ENCODE peak calls at places on chromosomes 16 and 17, in six cellular contexts. W is fibroblast of lung, X is hepatocyte, G is K562, E is GM23248, S is H1. N is an unnamed sample.

GRCh38 chr16:74611721-74612120 is 4.8 kb upstream of the GLG1 start:
- DNase-seq in W (peak; percentile 71), X (no peak), G (no peak), E (peak; percentile 23), S (no peak), N (no peak)

GRCh38 chr17:30483159-30483558 is 6.0 kb downstream of the GOSR1 start:
- DNase-seq in W (no peak), X (no peak), G (no peak), E (no peak), S (no peak), N (no peak)

GRCh38 chr17:48246623-48247022 is 139.1 kb downstream of the SNX11 start:
- DNase-seq in W (peak; percentile 64), X (no peak), G (no peak), E (peak; percentile 46), S (no peak), N (no peak)

GRCh38 chr16:73213761-73214480 is 166.0 kb upstream of the ZFHX3 start:
- DNase-seq in W (no peak), X (no peak), G (no peak), E (peak; percentile 49), S (no peak), N (no peak)

GRCh38 chr17:4008496-4009163 is 44.4 kb upstream of the ATP2A3 start:
- DNase-seq in W (no peak), X (no peak), G (no peak), E (no peak), S (no peak), N (no peak)

GRCh38 chr16:73382921-73383594 is 335.1 kb upstream of the ZFHX3 start:
- DNase-seq in W (no peak), X (no peak), G (no peak), E (no peak), S (no peak), N (no peak)

GRCh38 chr17:78141437-78142112 is 4.6 kb upstream of the C17orf99 start:
- DNase-seq in W (no peak), X (no peak), G (no peak), E (no peak), S (no peak), N (no peak)

GRCh38 chr16:78704421-78704820 is 605.0 kb downstream of the WWOX start:
- DNase-seq in W (peak; percentile 34), X (peak; percentile 23), G (no peak), E (no peak), S (no peak), N (no peak)

GRCh38 chr16:12661656-12662172 is 142.0 kb downstream of the CPPED1 start:
- DNase-seq in W (peak; percentile 22), X (peak; percentile 76), G (peak; percentile 42), E (peak; percentile 44), S (peak; percentile 82), N (no peak)

GRCh38 chr16:71387045-71387871 is 28.7 kb downstream of the CALB2 start:
- DNase-seq in W (no peak), X (no peak), G (no peak), E (no peak), S (no peak), N (no peak)

GRCh38 chr17:28959471-28959871 is 8.2 kb upstream of the PHF12 start:
- DNase-seq in W (no peak), X (no peak), G (no peak), E (no peak), S (no peak), N (no peak)

GRCh38 chr17:78944956-78945355 is 19.8 kb upstream of the TIMP2 start:
- DNase-seq in W (no peak), X (no peak), G (no peak), E (no peak), S (no peak), N (no peak)

GRCh38 chr16:60199154-60199553 is 1465.0 kb upstream of the GOT2 start:
- DNase-seq in W (no peak), X (no peak), G (no peak), E (no peak), S (no peak), N (no peak)

GRCh38 chr17:35191001-35191695 is 3.0 kb downstream of the SLC35G3 start:
- DNase-seq in W (no peak), X (no peak), G (no peak), E (no peak), S (no peak), N (no peak)

GRCh38 chr17:17179371-17179827 is 26.7 kb downstream of the PLD6 start:
- DNase-seq in W (peak; percentile 28), X (no peak), G (no peak), E (no peak), S (no peak), N (no peak)

GRCh38 chr16:82772215-82772614 is 145.4 kb downstream of the CDH13 start:
- DNase-seq in W (no peak), X (no peak), G (no peak), E (no peak), S (no peak), N (no peak)

GRCh38 chr16:51147776-51148673 is 3.0 kb downstream of the SALL1 start:
- DNase-seq in W (peak; percentile 54), X (no peak), G (no peak), E (peak; percentile 18), S (peak; percentile 17), N (no peak)

GRCh38 chr17:73589096-73589980 is 54.9 kb downstream of the SDK2 start:
- DNase-seq in W (no peak), X (no peak), G (no peak), E (peak; percentile 32), S (no peak), N (no peak)

GRCh38 chr17:73586921-73587680 is 57.1 kb downstream of the SDK2 start:
- DNase-seq in W (no peak), X (peak; percentile 65), G (peak; percentile 63), E (peak; percentile 22), S (no peak), N (no peak)

GRCh38 chr17:73586153-73586906 is 57.9 kb downstream of the SDK2 start:
- DNase-seq in W (no peak), X (no peak), G (no peak), E (peak; percentile 22), S (no peak), N (no peak)

GRCh38 chr17:73585583-73585982 is 58.7 kb downstream of the SDK2 start:
- DNase-seq in W (no peak), X (no peak), G (no peak), E (no peak), S (no peak), N (no peak)

GRCh38 chr17:73588291-73589095 is 55.8 kb downstream of the SDK2 start:
- DNase-seq in W (no peak), X (no peak), G (no peak), E (peak; percentile 11), S (no peak), N (no peak)
- H2AFZ ChIP-seq in W (no peak overlapping the region), X (no peak overlapping the region), G (no peak overlapping the region), E (no peak overlapping the region), S (no peak overlapping the region), N (no peak overlapping the region)

GRCh38 chr17:41676058-41676419 is 12.6 kb upstream of the EIF1 start:
- DNase-seq in W (no peak), X (no peak), G (no peak), E (no peak), S (no peak), N (no peak)
- H2AFZ ChIP-seq in W (no peak overlapping the region), X (peak overlapping the region; percentile 30), G (peak overlapping the region; percentile 3), E (no peak overlapping the region), S (no peak overlapping the region), N (no peak overlapping the region)

GRCh38 chr17:39134878-39135277 is 16.6 kb downstream of the PLXDC1 start:
- DNase-seq in W (peak; percentile 72), X (no peak), G (no peak), E (peak; percentile 43), S (no peak), N (no peak)

GRCh38 chr17:39130205-39130604 is 21.2 kb downstream of the PLXDC1 start:
- DNase-seq in W (no peak), X (no peak), G (no peak), E (no peak), S (no peak), N (no peak)

GRCh38 chr17:39132192-39132600 is 19.2 kb downstream of the PLXDC1 start:
- DNase-seq in W (peak; percentile 72), X (peak; percentile 39), G (no peak), E (peak; percentile 91), S (no peak), N (no peak)
- H2AFZ ChIP-seq in W (no peak overlapping the region), X (no peak overlapping the region), G (no peak overlapping the region), E (peak overlapping the region; percentile 62), S (no peak overlapping the region), N (no peak overlapping the region)

GRCh38 chr17:80478487-80479245 is 2.3 kb upstream of the NPTX1 start:
- DNase-seq in W (no peak), X (no peak), G (no peak), E (peak; percentile 30), S (no peak), N (no peak)

GRCh38 chr17:80480248-80480647 is 3.8 kb upstream of the NPTX1 start:
- DNase-seq in W (no peak), X (no peak), G (no peak), E (no peak), S (no peak), N (no peak)

GRCh38 chr17:80477647-80478478 is 1.5 kb upstream of the NPTX1 start:
- DNase-seq in W (peak; percentile 46), X (peak; percentile 83), G (peak; percentile 60), E (peak; percentile 83), S (peak; percentile 82), N (no peak)

GRCh38 chr17:80476877-80477646 is 655 bp upstream of the NPTX1 start:
- DNase-seq in W (no peak), X (no peak), G (no peak), E (peak; percentile 33), S (no peak), N (no peak)

DNA sequence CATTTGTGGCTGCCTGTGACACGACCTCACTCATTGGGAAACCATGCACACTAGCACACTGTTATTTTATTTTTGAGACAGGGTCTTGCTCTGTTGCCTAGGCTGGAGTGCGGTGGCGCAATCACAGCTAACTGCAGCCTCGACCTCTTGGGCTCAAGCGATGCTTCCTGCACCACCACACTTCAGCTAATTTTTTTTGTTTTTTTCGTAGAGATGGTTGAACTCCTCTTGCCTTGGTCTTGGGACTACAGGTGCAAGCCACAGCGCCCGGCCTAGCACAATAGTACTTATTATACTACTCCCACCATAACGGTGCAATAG is 2.8 kb upstream of the NPTX1 start:
- DNase-seq in W (no peak), X (no peak), G (no peak), E (no peak), S (no peak), N (no peak)
- H2AFZ ChIP-seq in W (no peak overlapping the region), X (no peak overlapping the region), G (no peak overlapping the region), E (no peak overlapping the region), S (no peak overlapping the region), N (no peak overlapping the region)

N was measured in keratinocyte.